ENCODE peak calls at places on chromosomes 2 and 18, in four cellular contexts. G, C, F and E are unnamed samples.

GRCh38 chr2:3535794-3536681 is 16.7 kb upstream of the ADI1 start:
- DNase-seq in G (peak), C (peak), F (peak), E (peak)

GRCh38 chr2:183179156-183179555 is 54.9 kb downstream of the NUP35 start:
- DNase-seq in G (no peak), C (no peak), F (no peak), E (peak)

GRCh38 chr2:168711091-168711490 is 91.3 kb upstream of the NOSTRIN start:
- DNase-seq in G (no peak), C (no peak), F (no peak), E (no peak)

GRCh38 chr2:58110765-58111164 is 64.2 kb downstream of the VRK2 start:
- DNase-seq in G (no peak), C (no peak), F (no peak), E (no peak)

GRCh38 chr2:207683879-207684627 is 27.4 kb upstream of the CCNYL1 start:
- DNase-seq in G (no peak), C (no peak), F (peak), E (peak)

GRCh38 chr2:136381722-136382633 is 264.0 kb upstream of the CXCR4 start:
- DNase-seq in G (no peak), C (no peak), F (no peak), E (peak)

GRCh38 chr2:160271166-160272086 is 71.4 kb upstream of the ITGB6 start:
- DNase-seq in G (no peak), C (no peak), F (no peak), E (no peak)

GRCh38 chr2:203894262-203894661 is 26.7 kb downstream of the CTLA4 start:
- DNase-seq in G (no peak), C (no peak), F (no peak), E (no peak)

GRCh38 chr2:81467096-81467495 is 1162.5 kb upstream of the LRRTM1 start:
- DNase-seq in G (no peak), C (no peak), F (no peak), E (no peak)

GRCh38 chr2:43307046-43307445 is 80.6 kb upstream of the ZFP36L2 start:
- DNase-seq in G (no peak), C (no peak), F (no peak), E (no peak)

GRCh38 chr2:151260492-151261239 is 997 bp downstream of the RBM43 start:
- DNase-seq in G (no peak), C (no peak), F (no peak), E (peak)

GRCh38 chr2:59584958-59585357 is 968.5 kb downstream of the BCL11A start:
- DNase-seq in G (no peak), C (no peak), F (no peak), E (no peak)

GRCh38 chr18:78378983-78379382 is 600.6 kb upstream of the SALL3 start:
- DNase-seq in G (no peak), C (no peak), F (no peak), E (no peak)

GRCh38 chr2:27185331-27186026 is 26.4 kb upstream of the ATRAID start:
- DNase-seq in G (no peak), C (peak), F (no peak), E (peak)

GRCh38 chr2:104919127-104919526 is 65.2 kb downstream of the POU3F3 start:
- DNase-seq in G (no peak), C (no peak), F (no peak), E (no peak)

GRCh38 chr2:79980116-79980515 is 324.4 kb downstream of the LRRTM1 start:
- DNase-seq in G (no peak), C (no peak), F (no peak), E (no peak)

GRCh38 chr2:231394201-231395141 is 1.0 kb upstream of the B3GNT7 start:
- DNase-seq in G (no peak), C (no peak), F (no peak), E (peak)

GRCh38 chr2:159133795-159134194 is 152.7 kb downstream of the WDSUB1 start:
- DNase-seq in G (no peak), C (no peak), F (no peak), E (no peak)

DNA sequence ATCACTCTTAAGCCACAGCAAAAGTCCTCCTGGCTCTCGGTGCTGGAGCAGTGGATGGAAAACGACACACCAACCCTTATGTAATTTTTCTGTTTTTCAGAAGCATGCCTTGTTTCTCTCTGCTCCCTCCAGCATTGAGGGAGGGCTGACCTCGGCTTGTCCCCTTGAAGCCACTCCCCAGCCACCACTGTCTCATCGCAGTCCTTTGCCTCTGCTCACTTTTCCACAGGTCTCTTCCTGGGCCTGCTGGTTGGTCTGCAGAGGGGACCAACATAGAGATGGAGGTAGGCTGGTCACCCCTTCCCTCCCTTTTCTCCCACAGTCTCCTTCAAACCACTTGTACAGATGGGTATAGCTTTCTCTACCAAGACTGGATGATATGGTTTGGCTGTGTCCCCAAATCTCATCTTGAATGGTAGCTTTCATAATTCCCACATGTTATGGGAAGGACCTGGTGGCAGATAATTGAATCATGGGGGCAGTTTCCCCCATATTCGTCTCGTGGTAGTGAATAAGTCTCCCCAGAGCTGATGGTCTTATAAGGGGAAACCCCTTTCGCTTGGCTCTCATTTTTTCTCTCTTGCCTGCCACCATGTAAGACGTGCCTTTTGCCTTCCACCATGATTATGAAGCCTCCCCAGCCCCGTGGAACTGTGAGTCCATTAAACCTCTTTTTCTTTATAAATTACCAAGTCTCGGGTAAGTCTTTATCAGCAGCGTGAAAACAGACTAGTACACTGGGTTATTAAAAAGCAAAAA is 14.3 kb upstream of the RIOK3 start:
- DNase-seq in G (no peak), C (no peak), F (no peak), E (no peak)
- H3K27ac ChIP-seq in G (no peak), C (no peak), F (no peak), E (no peak)

GRCh38 chr2:68901199-68901515 is 30.0 kb upstream of the BMP10 start:
- DNase-seq in G (no peak), C (no peak), F (no peak), E (no peak)
- TF ChIP-seq CTCF in G (no peak), C (no peak), F (peak), E (peak)

GRCh38 chr2:170712653-170713279 is 2.4 kb upstream of the SP5 start:
- DNase-seq in G (no peak), C (no peak), F (no peak), E (no peak)

GRCh38 chr2:170713280-170714155 is 1.6 kb upstream of the SP5 start:
- DNase-seq in G (no peak), C (no peak), F (no peak), E (peak)

GRCh38 chr2:170710609-170710979 is 4.5 kb upstream of the SP5 start:
- DNase-seq in G (no peak), C (no peak), F (no peak), E (peak)

GRCh38 chr2:170711196-170711773 is 3.9 kb upstream of the SP5 start:
- DNase-seq in G (no peak), C (no peak), F (no peak), E (peak)

GRCh38 chr2:170711774-170712652 is 3.1 kb upstream of the SP5 start:
- DNase-seq in G (no peak), C (no peak), F (no peak), E (peak)
- H3K27ac ChIP-seq in G (no peak), C (no peak), F (no peak), E (no peak)

DNA sequence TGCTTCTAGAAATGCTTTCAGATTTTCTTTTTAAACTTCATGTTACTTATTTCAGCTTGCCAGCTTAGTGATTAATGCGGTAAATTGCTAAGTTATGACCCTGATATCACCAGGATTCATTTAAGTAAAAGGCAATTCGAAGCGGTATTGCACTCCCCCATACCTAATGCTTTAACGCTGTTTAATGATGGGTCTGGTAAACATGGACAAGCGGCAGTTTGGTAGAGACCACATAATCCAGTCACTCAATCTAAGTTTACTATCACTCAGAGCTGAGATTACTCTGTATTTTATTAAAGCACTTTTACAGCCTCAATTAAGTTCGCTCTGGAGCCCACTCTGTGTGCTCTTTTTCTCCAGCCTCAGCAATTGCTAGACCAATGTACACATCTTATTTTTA is 118.2 kb upstream of the SCN7A start:
- DNase-seq in G (no peak), C (no peak), F (no peak), E (no peak)
- TF ChIP-seq CTCF in G (no peak), C (no peak), F (no peak), E (no peak)

DNA sequence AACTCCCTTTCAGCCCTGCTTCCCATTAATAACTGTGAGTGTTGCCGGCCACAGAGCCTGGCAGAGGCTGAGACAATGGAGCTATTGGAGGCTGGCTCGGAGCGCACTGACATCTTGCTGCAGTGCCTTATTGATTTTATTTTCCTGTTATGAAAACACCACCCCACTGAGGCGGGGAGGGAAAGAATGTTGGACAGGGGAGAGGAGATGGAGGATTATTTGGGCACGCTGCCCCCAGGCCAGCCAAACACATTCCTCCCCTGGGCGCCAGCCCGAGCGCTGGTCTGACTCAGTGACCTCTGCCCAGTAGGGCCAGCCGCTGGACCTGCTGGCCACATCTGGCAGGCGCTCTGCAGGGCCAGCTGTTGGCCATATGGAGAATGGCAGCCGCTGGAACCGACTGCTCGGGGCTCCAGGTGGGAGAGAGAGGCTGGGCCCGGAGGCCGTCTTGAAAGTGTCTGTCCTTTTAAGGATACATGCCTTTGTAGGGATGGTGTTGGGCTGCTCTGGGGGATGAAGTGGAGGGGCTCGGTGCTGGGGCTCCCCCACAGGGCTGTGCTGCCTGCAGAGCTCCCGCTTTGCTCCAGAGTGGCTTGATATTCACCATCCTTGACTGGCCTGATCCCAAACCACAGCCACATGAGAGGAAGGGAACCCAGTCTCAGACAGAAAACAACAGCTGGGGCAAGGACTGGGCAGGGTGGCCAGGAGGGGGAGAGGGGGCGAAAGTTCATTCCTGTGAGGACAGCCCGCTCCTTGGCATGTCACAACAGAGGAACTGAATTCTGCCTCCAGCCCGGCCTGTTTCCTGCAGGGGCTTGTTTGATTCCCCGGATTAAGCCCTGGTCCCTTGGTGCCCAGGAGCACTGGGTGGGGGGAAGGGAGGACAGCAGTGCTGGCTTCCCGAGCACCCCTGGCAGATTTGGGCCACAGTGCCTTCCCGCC is 179.0 kb downstream of the KLHL29 start:
- DNase-seq in G (peak), C (no peak), F (no peak), E (peak)
- H3K27ac ChIP-seq in G (peak), C (peak), F (no peak), E (no peak)

GRCh38 chr2:24410976-24411375 is 50.6 kb upstream of the ITSN2 start:
- DNase-seq in G (no peak), C (no peak), F (no peak), E (no peak)
- TF ChIP-seq CTCF in G (no peak), C (no peak), F (no peak), E (no peak)

GRCh38 chr2:112483047-112483473 is 1.1 kb downstream of the TTL start:
- DNase-seq in G (no peak), C (peak), F (peak), E (peak)

GRCh38 chr2:112480540-112481049 is 1.4 kb upstream of the TTL start:
- DNase-seq in G (no peak), C (no peak), F (no peak), E (no peak)

GRCh38 chr2:112482309-112483046 is 522 bp downstream of the TTL start:
- DNase-seq in G (peak), C (peak), F (peak), E (peak)

GRCh38 chr2:112481050-112481527 is 867 bp upstream of the TTL start:
- DNase-seq in G (peak), C (peak), F (peak), E (peak)

GRCh38 chr2:112481528-112482228 is at the start of gene TTL:
- DNase-seq in G (peak), C (peak), F (peak), E (peak)
- H3K27ac ChIP-seq in G (peak), C (peak), F (peak), E (peak)

GRCh38 chr18:62877448-62878221 is 162.3 kb downstream of the PHLPP1 start:
- DNase-seq in G (no peak), C (no peak), F (no peak), E (peak)
- TF ChIP-seq CTCF in G (peak), C (no peak), F (no peak), E (peak)